ENCODE peak calls at places on chromosomes 2 and 18, in six cellular contexts. One of them, this sample, is unnamed.

GRCh38 chr2:217799553-217800432 is 203.0 kb downstream of the TNS1 start:
- DNase-seq in IMR-90: no peak
- DNase-seq in H9: peak; percentile 13
- DNase-seq in mesenchymal stem cell: no peak
- DNase-seq in neuronal stem cell: no peak
- DNase-seq in H1: no peak
- DNase-seq in this sample: no peak

GRCh38 chr2:149735237-149735958 is 147.8 kb upstream of the MMADHC start:
- DNase-seq in IMR-90: peak; percentile 85
- DNase-seq in H9: no peak
- DNase-seq in mesenchymal stem cell: peak; percentile 35
- DNase-seq in neuronal stem cell: no peak
- DNase-seq in H1: no peak
- DNase-seq in this sample: no peak

GRCh38 chr2:128682266-128682665 is 363.6 kb upstream of the HS6ST1 start:
- DNase-seq in IMR-90: no peak
- DNase-seq in H9: no peak
- DNase-seq in mesenchymal stem cell: no peak
- DNase-seq in neuronal stem cell: no peak
- DNase-seq in H1: no peak
- DNase-seq in this sample: no peak

GRCh38 chr2:47404356-47404755 is 1.4 kb downstream of the MSH2 start:
- DNase-seq in IMR-90: no peak
- DNase-seq in H9: no peak
- DNase-seq in mesenchymal stem cell: no peak
- DNase-seq in neuronal stem cell: no peak
- DNase-seq in H1: no peak
- DNase-seq in this sample: no peak

GRCh38 chr2:164780611-164781167 is 60.9 kb downstream of the COBLL1 start:
- DNase-seq in IMR-90: no peak
- DNase-seq in H9: no peak
- DNase-seq in mesenchymal stem cell: no peak
- DNase-seq in neuronal stem cell: no peak
- DNase-seq in H1: no peak
- DNase-seq in this sample: peak; percentile 21

GRCh38 chr2:158006961-158007664 is 94.6 kb upstream of the UPP2 start:
- DNase-seq in IMR-90: no peak
- DNase-seq in H9: peak; percentile 49
- DNase-seq in mesenchymal stem cell: no peak
- DNase-seq in neuronal stem cell: no peak
- DNase-seq in H1: no peak
- DNase-seq in this sample: peak; percentile 12

GRCh38 chr2:47833516-47833968 is 50.6 kb downstream of the MSH6 start:
- DNase-seq in IMR-90: no peak
- DNase-seq in H9: no peak
- DNase-seq in mesenchymal stem cell: no peak
- DNase-seq in neuronal stem cell: no peak
- DNase-seq in H1: no peak
- DNase-seq in this sample: no peak

GRCh38 chr2:27807476-27807875 is 36.0 kb downstream of the MRPL33 start:
- DNase-seq in IMR-90: peak; percentile 34
- DNase-seq in H9: peak; percentile 42
- DNase-seq in mesenchymal stem cell: peak; percentile 26
- DNase-seq in neuronal stem cell: peak; percentile 14
- DNase-seq in H1: no peak
- DNase-seq in this sample: peak; percentile 8

GRCh38 chr2:49935456-49935855 is 781.1 kb upstream of the FSHR start:
- DNase-seq in IMR-90: no peak
- DNase-seq in H9: no peak
- DNase-seq in mesenchymal stem cell: no peak
- DNase-seq in neuronal stem cell: no peak
- DNase-seq in H1: no peak
- DNase-seq in this sample: no peak

GRCh38 chr2:214401580-214401979 is 9.3 kb upstream of the VWC2L start:
- DNase-seq in IMR-90: no peak
- DNase-seq in H9: no peak
- DNase-seq in mesenchymal stem cell: no peak
- DNase-seq in neuronal stem cell: no peak
- DNase-seq in H1: no peak
- DNase-seq in this sample: no peak

GRCh38 chr18:11962586-11962985 is 18.7 kb upstream of the IMPA2 start:
- DNase-seq in IMR-90: no peak
- DNase-seq in H9: no peak
- DNase-seq in mesenchymal stem cell: peak; percentile 25
- DNase-seq in neuronal stem cell: no peak
- DNase-seq in H1: no peak
- DNase-seq in this sample: no peak

GRCh38 chr2:188897096-188897495 is 77.1 kb upstream of the COL3A1 start:
- DNase-seq in IMR-90: peak; percentile 65
- DNase-seq in H9: no peak
- DNase-seq in mesenchymal stem cell: no peak
- DNase-seq in neuronal stem cell: no peak
- DNase-seq in H1: no peak
- DNase-seq in this sample: no peak

GRCh38 chr2:128389521-128389920 is 70.9 kb upstream of the HS6ST1 start:
- DNase-seq in IMR-90: no peak
- DNase-seq in H9: peak; percentile 30
- DNase-seq in mesenchymal stem cell: no peak
- DNase-seq in neuronal stem cell: no peak
- DNase-seq in H1: no peak
- DNase-seq in this sample: no peak

GRCh38 chr2:25844089-25844488 is 34.2 kb downstream of the ASXL2 start:
- DNase-seq in IMR-90: peak; percentile 65
- DNase-seq in H9: no peak
- DNase-seq in mesenchymal stem cell: peak; percentile 52
- DNase-seq in neuronal stem cell: no peak
- DNase-seq in H1: no peak
- DNase-seq in this sample: no peak

GRCh38 chr2:198383392-198383791 is 579.0 kb downstream of the PLCL1 start:
- DNase-seq in IMR-90: peak; percentile 3
- DNase-seq in H9: no peak
- DNase-seq in mesenchymal stem cell: no peak
- DNase-seq in neuronal stem cell: no peak
- DNase-seq in H1: no peak
- DNase-seq in this sample: no peak

GRCh38 chr2:44645931-44646330 is 284.2 kb downstream of the CAMKMT start:
- DNase-seq in IMR-90: no peak
- DNase-seq in H9: no peak
- DNase-seq in mesenchymal stem cell: no peak
- DNase-seq in neuronal stem cell: no peak
- DNase-seq in H1: no peak
- DNase-seq in this sample: no peak

GRCh38 chr2:119011162-119011909 is 69.3 kb downstream of the MARCO start:
- DNase-seq in IMR-90: peak; percentile 5
- DNase-seq in H9: peak; percentile 75
- DNase-seq in mesenchymal stem cell: peak; percentile 11
- DNase-seq in neuronal stem cell: peak; percentile 59
- DNase-seq in H1: peak; percentile 21
- DNase-seq in this sample: peak; percentile 43

GRCh38 chr18:45106331-45106774 is 425.7 kb downstream of the SETBP1 start:
- DNase-seq in IMR-90: no peak
- DNase-seq in H9: no peak
- DNase-seq in mesenchymal stem cell: peak; percentile 53
- DNase-seq in neuronal stem cell: no peak
- DNase-seq in H1: no peak
- DNase-seq in this sample: peak; percentile 78

GRCh38 chr2:217650716-217651360 is 352.0 kb downstream of the TNS1 start:
- DNase-seq in IMR-90: peak; percentile 66
- DNase-seq in H9: peak; percentile 81
- DNase-seq in mesenchymal stem cell: peak; percentile 67
- DNase-seq in neuronal stem cell: peak; percentile 69
- DNase-seq in H1: peak; percentile 51
- DNase-seq in this sample: peak; percentile 13

GRCh38 chr2:278312-278932 is 9.5 kb downstream of the ALKAL2 start:
- DNase-seq in IMR-90: no peak
- DNase-seq in H9: no peak
- DNase-seq in mesenchymal stem cell: no peak
- DNase-seq in neuronal stem cell: no peak
- DNase-seq in H1: no peak
- DNase-seq in this sample: no peak

GRCh38 chr2:16821696-16822095 is 156.1 kb upstream of the CYRIA start:
- DNase-seq in IMR-90: no peak
- DNase-seq in H9: no peak
- DNase-seq in mesenchymal stem cell: no peak
- DNase-seq in neuronal stem cell: no peak
- DNase-seq in H1: no peak
- DNase-seq in this sample: peak; percentile 19

GRCh38 chr2:148209598-148209997 is 188.7 kb downstream of the MBD5 start:
- DNase-seq in IMR-90: no peak
- DNase-seq in H9: peak; percentile 47
- DNase-seq in mesenchymal stem cell: no peak
- DNase-seq in neuronal stem cell: no peak
- DNase-seq in H1: no peak
- DNase-seq in this sample: no peak

GRCh38 chr18:32173654-32174053 is 16.2 kb upstream of the MEP1B start:
- DNase-seq in IMR-90: no peak
- DNase-seq in H9: no peak
- DNase-seq in mesenchymal stem cell: no peak
- DNase-seq in neuronal stem cell: no peak
- DNase-seq in H1: no peak
- DNase-seq in this sample: no peak

GRCh38 chr18:68714356-68714706 is 577 bp downstream of the TMX3 start:
- DNase-seq in IMR-90: no peak
- DNase-seq in H9: no peak
- DNase-seq in mesenchymal stem cell: peak; percentile 52
- DNase-seq in neuronal stem cell: no peak
- DNase-seq in H1: no peak
- DNase-seq in this sample: no peak

GRCh38 chr2:169928463-169928864 is 101.2 kb downstream of the UBR3 start:
- DNase-seq in IMR-90: peak; percentile 63
- DNase-seq in H9: no peak
- DNase-seq in mesenchymal stem cell: peak; percentile 62
- DNase-seq in neuronal stem cell: peak; percentile 24
- DNase-seq in H1: no peak
- DNase-seq in this sample: peak; percentile 70

GRCh38 chr2:64910972-64911433 is 78.2 kb upstream of the SLC1A4 start:
- DNase-seq in IMR-90: no peak
- DNase-seq in H9: no peak
- DNase-seq in mesenchymal stem cell: peak; percentile 22
- DNase-seq in neuronal stem cell: no peak
- DNase-seq in H1: no peak
- DNase-seq in this sample: no peak
- H4K91ac ChIP-seq in IMR-90: no peak overlapping the region
- H4K91ac ChIP-seq in H9: no peak overlapping the region
- H4K91ac ChIP-seq in mesenchymal stem cell: no peak overlapping the region
- H4K91ac ChIP-seq in neuronal stem cell: no peak overlapping the region
- H4K91ac ChIP-seq in H1: peak overlapping the region; percentile 32
- H4K91ac ChIP-seq in this sample: no peak overlapping the region

DNA sequence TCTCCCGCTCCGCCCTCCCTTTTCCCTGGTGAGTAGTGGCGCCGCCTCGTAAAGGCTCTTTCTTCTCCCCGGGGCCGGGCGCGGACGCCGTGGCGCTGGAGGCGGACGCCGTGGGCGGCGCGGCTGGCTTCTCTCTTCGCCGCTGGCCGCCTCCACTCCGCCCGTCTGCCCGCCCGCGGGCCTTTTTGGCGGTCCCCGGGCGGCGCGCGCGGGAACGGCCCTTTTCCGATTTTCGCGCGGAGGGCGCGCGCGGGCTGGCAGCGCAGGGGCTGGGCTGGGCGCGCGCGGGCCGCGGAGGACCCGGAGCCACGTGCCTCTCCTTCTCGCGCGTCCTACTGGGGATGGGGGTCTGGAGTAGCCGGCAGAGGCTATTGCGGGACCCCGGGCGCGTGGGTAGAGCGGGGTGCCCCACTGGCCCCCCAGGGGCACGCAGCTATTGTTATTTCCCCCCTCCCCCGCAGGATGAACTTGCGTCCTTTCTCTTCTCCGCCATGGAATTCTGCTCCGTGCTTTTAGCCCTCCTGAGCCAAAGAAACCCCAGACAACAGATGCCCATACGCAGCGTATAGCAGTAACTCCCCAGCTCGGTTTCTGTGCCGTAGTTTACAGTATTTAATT is 472 bp downstream of the SLC20A1 start:
- DNase-seq in IMR-90: no peak
- DNase-seq in H9: no peak
- DNase-seq in mesenchymal stem cell: no peak
- DNase-seq in neuronal stem cell: no peak
- DNase-seq in H1: no peak
- DNase-seq in this sample: no peak
- H2BK120ac ChIP-seq in IMR-90: peak overlapping the region; percentile 50
- H2BK120ac ChIP-seq in H9: peak overlapping the region; percentile 28
- H2BK120ac ChIP-seq in mesenchymal stem cell: peak overlapping the region; percentile 74
- H2BK120ac ChIP-seq in neuronal stem cell: peak overlapping the region; percentile 20
- H2BK120ac ChIP-seq in H1: no peak overlapping the region
- H2BK120ac ChIP-seq in this sample: peak overlapping the region; percentile 98

DNA sequence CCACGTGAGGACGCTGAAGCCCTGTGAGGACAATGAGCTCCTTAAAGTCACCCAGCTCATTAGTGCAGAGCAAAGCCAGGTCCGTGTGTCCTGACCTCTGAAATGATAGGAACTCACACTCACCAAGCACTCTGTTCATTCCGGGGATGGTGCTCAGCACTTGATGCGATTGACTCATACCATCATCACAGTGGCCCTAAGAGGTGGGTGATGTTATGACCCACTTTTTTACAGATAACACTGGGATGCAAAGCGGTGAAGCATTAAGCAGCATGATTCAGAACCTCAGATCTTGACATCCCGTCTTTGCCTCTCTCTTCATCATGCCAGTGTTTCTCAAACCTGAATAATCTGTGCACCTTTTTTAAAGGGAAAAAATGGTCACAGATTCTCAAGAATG is 234.8 kb downstream of the ALPK2 start:
- DNase-seq in IMR-90: peak; percentile 73
- DNase-seq in H9: peak; percentile 9
- DNase-seq in mesenchymal stem cell: no peak
- DNase-seq in neuronal stem cell: no peak
- DNase-seq in H1: no peak
- DNase-seq in this sample: no peak
- H4K91ac ChIP-seq in IMR-90: no peak overlapping the region
- H4K91ac ChIP-seq in H9: no peak overlapping the region
- H4K91ac ChIP-seq in mesenchymal stem cell: no peak overlapping the region
- H4K91ac ChIP-seq in neuronal stem cell: no peak overlapping the region
- H4K91ac ChIP-seq in H1: no peak overlapping the region
- H4K91ac ChIP-seq in this sample: no peak overlapping the region

DNA sequence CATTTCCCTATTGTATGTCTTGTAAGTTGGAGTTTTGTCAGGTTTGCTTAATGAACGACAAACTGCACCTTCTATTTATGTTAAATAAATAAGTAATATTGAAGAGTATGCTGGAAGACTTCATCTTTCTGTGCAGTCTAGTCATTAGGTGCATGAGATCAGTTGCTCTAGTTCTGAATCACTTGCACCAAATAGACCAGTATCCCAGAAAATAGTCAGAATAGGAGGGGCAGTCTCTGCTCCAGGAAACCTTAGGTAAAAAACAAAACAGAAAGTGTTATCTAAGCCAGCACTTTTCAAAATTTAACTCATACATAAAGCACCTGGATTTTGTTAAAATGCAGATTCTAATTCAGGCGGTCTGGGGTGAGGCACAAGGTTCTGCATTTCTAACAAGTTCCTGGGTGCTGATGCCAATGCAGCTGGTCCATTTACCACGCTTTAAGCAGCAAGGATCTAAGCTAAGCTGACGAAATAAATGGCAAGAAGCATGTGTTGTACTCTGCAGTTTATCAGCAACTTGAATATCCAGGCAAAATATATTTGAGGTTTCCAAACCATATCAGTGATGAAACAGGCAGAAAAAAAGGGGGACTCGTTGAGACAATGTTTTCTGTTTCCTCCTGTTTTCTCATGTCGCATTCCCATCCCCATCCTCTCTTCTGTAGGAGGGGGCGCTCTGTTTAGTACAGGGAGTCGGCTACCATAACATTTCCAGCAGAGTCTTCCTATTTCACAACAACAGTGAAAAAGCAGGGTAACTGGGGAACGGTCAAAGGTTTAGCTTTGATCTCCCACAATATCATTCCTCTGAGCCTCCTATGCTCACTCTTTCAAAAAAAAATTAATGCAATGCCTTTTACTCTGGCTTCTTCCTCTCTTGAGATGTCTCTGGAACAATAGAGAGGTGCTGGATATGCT is 106.4 kb downstream of the MBD2 start:
- DNase-seq in IMR-90: no peak
- DNase-seq in H9: no peak
- DNase-seq in mesenchymal stem cell: no peak
- DNase-seq in neuronal stem cell: no peak
- DNase-seq in H1: no peak
- DNase-seq in this sample: no peak
- H2BK120ac ChIP-seq in IMR-90: no peak overlapping the region
- H2BK120ac ChIP-seq in H9: no peak overlapping the region
- H2BK120ac ChIP-seq in mesenchymal stem cell: no peak overlapping the region
- H2BK120ac ChIP-seq in neuronal stem cell: no peak overlapping the region
- H2BK120ac ChIP-seq in H1: no peak overlapping the region
- H2BK120ac ChIP-seq in this sample: no peak overlapping the region